ENCODE peak calls at places on chromosome 5, in six cellular contexts. One of them, this sample, is unnamed.

GRCh38 chr5:144267961-144268513 is 97.4 kb downstream of the KCTD16 start:
- DNase-seq in spleen: no peak
- DNase-seq in choroid plexus epithelial cell: no peak
- DNase-seq in astrocyte of the spinal cord: no peak
- DNase-seq in Calu3: no peak
- DNase-seq in PC-3: no peak
- DNase-seq in this sample: no peak

GRCh38 chr5:35337332-35338168 is 107.3 kb upstream of the PRLR start:
- DNase-seq in spleen: no peak
- DNase-seq in choroid plexus epithelial cell: no peak
- DNase-seq in astrocyte of the spinal cord: no peak
- DNase-seq in Calu3: no peak
- DNase-seq in PC-3: no peak
- DNase-seq in this sample: no peak

GRCh38 chr5:58354827-58355226 is 105.1 kb downstream of the PLK2 start:
- DNase-seq in spleen: no peak
- DNase-seq in choroid plexus epithelial cell: no peak
- DNase-seq in astrocyte of the spinal cord: no peak
- DNase-seq in Calu3: no peak
- DNase-seq in PC-3: no peak
- DNase-seq in this sample: no peak

GRCh38 chr5:163503106-163504090 is 2.0 kb upstream of the MAT2B start:
- DNase-seq in spleen: peak
- DNase-seq in choroid plexus epithelial cell: peak
- DNase-seq in astrocyte of the spinal cord: peak
- DNase-seq in Calu3: peak
- DNase-seq in PC-3: peak
- DNase-seq in this sample: peak

GRCh38 chr5:91140657-91141056 is 242.5 kb downstream of the ARRDC3 start:
- DNase-seq in spleen: no peak
- DNase-seq in choroid plexus epithelial cell: no peak
- DNase-seq in astrocyte of the spinal cord: no peak
- DNase-seq in Calu3: no peak
- DNase-seq in PC-3: no peak
- DNase-seq in this sample: no peak

GRCh38 chr5:179313849-179314521 is 31.3 kb downstream of the ADAMTS2 start:
- DNase-seq in spleen: peak
- DNase-seq in choroid plexus epithelial cell: peak
- DNase-seq in astrocyte of the spinal cord: peak
- DNase-seq in Calu3: no peak
- DNase-seq in PC-3: no peak
- DNase-seq in this sample: no peak

GRCh38 chr5:173032730-173033129 is 23.4 kb upstream of the CREBRF start:
- DNase-seq in spleen: no peak
- DNase-seq in choroid plexus epithelial cell: no peak
- DNase-seq in astrocyte of the spinal cord: no peak
- DNase-seq in Calu3: no peak
- DNase-seq in PC-3: no peak
- DNase-seq in this sample: no peak

GRCh38 chr5:38433160-38433861 is 123.1 kb downstream of the LIFR start:
- DNase-seq in spleen: no peak
- DNase-seq in choroid plexus epithelial cell: peak
- DNase-seq in astrocyte of the spinal cord: peak
- DNase-seq in Calu3: no peak
- DNase-seq in PC-3: no peak
- DNase-seq in this sample: no peak

GRCh38 chr5:167245871-167246270 is 1045.6 kb upstream of the WWC1 start:
- DNase-seq in spleen: no peak
- DNase-seq in choroid plexus epithelial cell: peak
- DNase-seq in astrocyte of the spinal cord: no peak
- DNase-seq in Calu3: peak
- DNase-seq in PC-3: no peak
- DNase-seq in this sample: peak

GRCh38 chr5:98975223-98975622 is 46.4 kb upstream of the CHD1 start:
- DNase-seq in spleen: no peak
- DNase-seq in choroid plexus epithelial cell: peak
- DNase-seq in astrocyte of the spinal cord: no peak
- DNase-seq in Calu3: peak
- DNase-seq in PC-3: peak
- DNase-seq in this sample: peak

GRCh38 chr5:76813982-76814562 is 4.8 kb upstream of the F2RL1 start:
- DNase-seq in spleen: no peak
- DNase-seq in choroid plexus epithelial cell: peak
- DNase-seq in astrocyte of the spinal cord: peak
- DNase-seq in Calu3: no peak
- DNase-seq in PC-3: peak
- DNase-seq in this sample: peak

GRCh38 chr5:153601377-153601776 is 110.9 kb downstream of the GRIA1 start:
- DNase-seq in spleen: no peak
- DNase-seq in choroid plexus epithelial cell: no peak
- DNase-seq in astrocyte of the spinal cord: no peak
- DNase-seq in Calu3: no peak
- DNase-seq in PC-3: no peak
- DNase-seq in this sample: no peak

GRCh38 chr5:134175874-134176522 is 752 bp downstream of the SKP1 start:
- DNase-seq in spleen: no peak
- DNase-seq in choroid plexus epithelial cell: peak
- DNase-seq in astrocyte of the spinal cord: peak
- DNase-seq in Calu3: no peak
- DNase-seq in PC-3: no peak
- DNase-seq in this sample: peak

GRCh38 chr5:172793577-172794488 is 22.8 kb upstream of the DUSP1 start:
- DNase-seq in spleen: no peak
- DNase-seq in choroid plexus epithelial cell: peak
- DNase-seq in astrocyte of the spinal cord: peak
- DNase-seq in Calu3: no peak
- DNase-seq in PC-3: peak
- DNase-seq in this sample: peak

GRCh38 chr5:151315998-151316597 is 12.5 kb upstream of the SLC36A3 start:
- DNase-seq in spleen: peak
- DNase-seq in choroid plexus epithelial cell: peak
- DNase-seq in astrocyte of the spinal cord: peak
- DNase-seq in Calu3: peak
- DNase-seq in PC-3: peak
- DNase-seq in this sample: peak

GRCh38 chr5:150263801-150264621 is 25.6 kb downstream of the CAMK2A start:
- DNase-seq in spleen: no peak
- DNase-seq in choroid plexus epithelial cell: peak
- DNase-seq in astrocyte of the spinal cord: peak
- DNase-seq in Calu3: peak
- DNase-seq in PC-3: peak
- DNase-seq in this sample: peak

GRCh38 chr5:53871772-53872171 is 311.3 kb downstream of the NDUFS4 start:
- DNase-seq in spleen: no peak
- DNase-seq in choroid plexus epithelial cell: no peak
- DNase-seq in astrocyte of the spinal cord: no peak
- DNase-seq in Calu3: no peak
- DNase-seq in PC-3: no peak
- DNase-seq in this sample: no peak

GRCh38 chr5:53874409-53874808 is 314.0 kb downstream of the NDUFS4 start:
- DNase-seq in spleen: no peak
- DNase-seq in choroid plexus epithelial cell: peak
- DNase-seq in astrocyte of the spinal cord: no peak
- DNase-seq in Calu3: peak
- DNase-seq in PC-3: peak
- DNase-seq in this sample: peak

DNA sequence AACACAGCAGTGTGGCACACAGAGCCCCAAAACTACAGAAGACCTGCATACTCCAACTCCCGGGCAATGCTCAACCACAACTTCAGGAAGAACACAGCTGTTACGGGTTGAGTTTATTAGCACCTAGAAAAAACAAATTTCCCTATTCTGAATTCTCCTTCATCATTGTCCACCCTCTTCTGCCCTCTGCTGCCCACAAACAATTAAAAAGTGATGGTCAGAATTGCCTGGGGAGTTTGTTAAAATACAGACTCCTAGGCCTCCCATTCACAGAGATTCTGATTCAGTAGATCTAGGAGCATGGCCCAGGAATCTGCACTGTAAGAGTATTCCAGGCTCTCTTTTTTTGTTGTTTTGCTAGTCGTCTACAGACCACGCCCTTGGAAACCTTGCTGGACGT is 310.6 kb downstream of the NDUFS4 start:
- DNase-seq in spleen: no peak
- DNase-seq in choroid plexus epithelial cell: peak
- DNase-seq in astrocyte of the spinal cord: no peak
- DNase-seq in Calu3: no peak
- DNase-seq in PC-3: peak
- DNase-seq in this sample: peak
- TF ChIP-seq CTCF in spleen: peak
- TF ChIP-seq CTCF in choroid plexus epithelial cell: peak
- TF ChIP-seq CTCF in astrocyte of the spinal cord: no peak
- TF ChIP-seq CTCF in Calu3: no peak
- TF ChIP-seq CTCF in PC-3: peak
- TF ChIP-seq CTCF in this sample: peak

DNA sequence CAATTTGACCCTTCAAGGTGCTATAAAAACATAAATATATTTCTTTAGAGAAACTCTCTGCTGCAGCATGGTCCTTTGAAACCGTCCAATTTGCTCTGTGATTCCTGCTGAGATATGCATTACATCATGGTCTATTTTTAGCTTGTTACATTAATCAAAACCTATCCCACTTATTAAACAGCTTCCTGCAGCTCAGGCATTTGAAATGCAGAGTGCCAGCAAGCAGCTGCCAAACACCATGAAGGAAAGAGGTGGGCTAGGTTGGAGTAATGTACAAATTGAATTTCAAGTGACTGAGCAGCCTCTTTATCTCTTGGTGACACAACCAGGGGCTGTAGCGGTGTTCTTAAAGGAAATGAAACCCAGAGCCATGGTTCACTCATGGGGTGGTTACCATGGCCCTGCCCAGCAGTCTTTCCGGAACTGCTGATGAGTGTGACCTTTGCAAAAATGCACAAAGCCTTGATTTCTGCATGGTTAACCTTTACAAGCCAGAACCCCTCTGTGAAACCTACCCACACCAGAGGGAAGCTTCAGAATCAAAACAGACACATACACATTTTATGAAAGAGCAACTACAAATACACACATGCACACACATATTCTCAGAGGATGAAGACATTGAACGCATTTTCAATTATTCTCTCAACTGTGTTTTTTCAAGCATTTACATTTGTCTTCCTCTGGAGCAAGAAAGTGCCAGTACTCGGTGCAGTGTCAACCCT is 155.8 kb upstream of the ZNF608 start:
- DNase-seq in spleen: no peak
- DNase-seq in choroid plexus epithelial cell: peak
- DNase-seq in astrocyte of the spinal cord: peak
- DNase-seq in Calu3: peak
- DNase-seq in PC-3: no peak
- DNase-seq in this sample: no peak
- TF ChIP-seq CTCF in spleen: no peak
- TF ChIP-seq CTCF in choroid plexus epithelial cell: no peak
- TF ChIP-seq CTCF in astrocyte of the spinal cord: no peak
- TF ChIP-seq CTCF in Calu3: no peak
- TF ChIP-seq CTCF in PC-3: no peak
- TF ChIP-seq CTCF in this sample: no peak

GRCh38 chr5:175035882-175036533 is 311.6 kb downstream of the MSX2 start:
- DNase-seq in spleen: no peak
- DNase-seq in choroid plexus epithelial cell: no peak
- DNase-seq in astrocyte of the spinal cord: no peak
- DNase-seq in Calu3: no peak
- DNase-seq in PC-3: no peak
- DNase-seq in this sample: no peak
- TF ChIP-seq CTCF in spleen: no peak
- TF ChIP-seq CTCF in choroid plexus epithelial cell: no peak
- TF ChIP-seq CTCF in astrocyte of the spinal cord: no peak
- TF ChIP-seq CTCF in Calu3: no peak
- TF ChIP-seq CTCF in PC-3: no peak
- TF ChIP-seq CTCF in this sample: no peak

GRCh38 chr5:15948225-15948624 is 231.4 kb downstream of the MARCHF11 start:
- DNase-seq in spleen: no peak
- DNase-seq in choroid plexus epithelial cell: peak
- DNase-seq in astrocyte of the spinal cord: no peak
- DNase-seq in Calu3: no peak
- DNase-seq in PC-3: no peak
- DNase-seq in this sample: no peak
- TF ChIP-seq CTCF in spleen: no peak
- TF ChIP-seq CTCF in choroid plexus epithelial cell: no peak
- TF ChIP-seq CTCF in astrocyte of the spinal cord: peak
- TF ChIP-seq CTCF in Calu3: no peak
- TF ChIP-seq CTCF in PC-3: no peak
- TF ChIP-seq CTCF in this sample: no peak

DNA sequence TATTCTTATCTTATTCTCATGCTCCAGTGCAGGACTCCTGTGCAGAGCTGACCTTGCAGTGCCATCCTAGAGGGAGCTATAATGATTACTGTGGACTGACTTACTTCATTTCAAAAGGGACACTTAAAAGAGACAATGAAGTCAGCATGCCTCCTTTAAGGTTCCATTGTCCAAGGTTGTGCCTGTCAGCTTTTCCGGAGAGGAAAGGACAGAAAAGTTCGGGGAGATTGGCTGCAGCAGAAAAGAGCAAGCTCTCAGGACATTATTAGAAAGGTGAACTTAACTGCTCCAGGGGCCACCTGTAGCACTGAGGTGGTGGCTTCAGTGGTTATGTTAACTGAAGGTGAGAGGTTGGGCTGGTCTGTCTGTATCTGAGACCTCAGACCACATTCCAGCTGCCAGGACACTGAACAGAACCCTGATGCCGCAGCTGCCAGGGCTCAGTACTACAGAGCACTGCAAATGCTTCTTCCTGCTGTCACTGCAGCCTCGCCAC is 112.9 kb downstream of the ST8SIA4 start:
- DNase-seq in spleen: peak
- DNase-seq in choroid plexus epithelial cell: peak
- DNase-seq in astrocyte of the spinal cord: no peak
- DNase-seq in Calu3: peak
- DNase-seq in PC-3: peak
- DNase-seq in this sample: no peak
- TF ChIP-seq CTCF in spleen: no peak
- TF ChIP-seq CTCF in choroid plexus epithelial cell: peak
- TF ChIP-seq CTCF in astrocyte of the spinal cord: peak
- TF ChIP-seq CTCF in Calu3: peak
- TF ChIP-seq CTCF in PC-3: peak
- TF ChIP-seq CTCF in this sample: no peak

This sample was measured in MCF 10A.